ENCODE peak calls at places on chromosome 9, in four cellular contexts. Z, D, B and E are unnamed samples.

GRCh38 chr9:111622626-111623025 is 8.5 kb upstream of the DNAJC25 start:
- DNase-seq in Z (peak), D (no peak), B (no peak), E (no peak)

GRCh38 chr9:935348-935965 is 41.0 kb upstream of the DMRT3 start:
- DNase-seq in Z (no peak), D (no peak), B (peak), E (no peak)

GRCh38 chr9:87269777-87270176 is 227.9 kb upstream of the DAPK1 start:
- DNase-seq in Z (no peak), D (no peak), B (no peak), E (no peak)

GRCh38 chr9:134034215-134035040 is 9.1 kb downstream of the BRD3OS start:
- DNase-seq in Z (no peak), D (no peak), B (no peak), E (no peak)

GRCh38 chr9:20616808-20617207 is 5.5 kb downstream of the MLLT3 start:
- DNase-seq in Z (no peak), D (no peak), B (no peak), E (no peak)

GRCh38 chr9:69809304-69809863 is 11.2 kb upstream of the CFAP95 start:
- DNase-seq in Z (peak), D (no peak), B (no peak), E (no peak)

GRCh38 chr9:76342201-76342600 is 52.0 kb downstream of the RFK start:
- DNase-seq in Z (no peak), D (no peak), B (no peak), E (no peak)

GRCh38 chr9:10260501-10260900 is 352.3 kb downstream of the PTPRD start:
- DNase-seq in Z (no peak), D (no peak), B (no peak), E (no peak)

GRCh38 chr9:36717276-36717675 is 144.6 kb downstream of the MELK start:
- DNase-seq in Z (no peak), D (no peak), B (no peak), E (no peak)

GRCh38 chr9:78368236-78368635 is 71.3 kb downstream of the PSAT1 start:
- DNase-seq in Z (no peak), D (no peak), B (no peak), E (no peak)

GRCh38 chr9:78371981-78372380 is 75.1 kb downstream of the PSAT1 start:
- DNase-seq in Z (no peak), D (no peak), B (no peak), E (no peak)

GRCh38 chr9:78369644-78370219 is 72.8 kb downstream of the PSAT1 start:
- DNase-seq in Z (peak), D (peak), B (peak), E (peak)

GRCh38 chr9:78366827-78367226 is 69.9 kb downstream of the PSAT1 start:
- DNase-seq in Z (no peak), D (no peak), B (no peak), E (no peak)

GRCh38 chr9:78370991-78371390 is 74.1 kb downstream of the PSAT1 start:
- DNase-seq in Z (no peak), D (no peak), B (no peak), E (no peak)
- H3K4me3 ChIP-seq in Z (no peak), D (no peak), B (no peak), E (no peak)

DNA sequence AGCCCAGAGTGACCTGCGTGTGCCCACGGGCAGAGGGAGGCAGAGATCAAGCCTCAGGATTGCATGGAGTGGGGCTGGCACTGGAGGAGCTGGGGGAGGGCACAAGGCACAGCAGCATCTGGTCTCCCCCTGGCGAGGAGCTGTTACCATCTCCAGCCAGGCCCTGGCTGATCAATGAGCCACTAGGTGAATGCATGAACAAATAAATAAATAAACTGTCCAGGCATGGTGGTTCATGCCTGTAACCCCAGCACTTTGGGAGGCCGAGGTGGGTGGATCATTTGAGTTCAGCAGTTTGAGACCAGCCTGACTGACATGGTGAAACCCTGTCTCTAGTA is 14.3 kb upstream of the PSMB7 start:
- DNase-seq in Z (no peak), D (no peak), B (no peak), E (no peak)
- H3K4me3 ChIP-seq in Z (no peak), D (no peak), B (no peak), E (no peak)

GRCh38 chr9:121299467-121300282 is 31.7 kb downstream of the GSN start:
- DNase-seq in Z (no peak), D (peak), B (peak), E (no peak)
- H3K4me3 ChIP-seq in Z (peak), D (no peak), B (peak), E (peak)

GRCh38 chr9:19173598-19174125 is 46.4 kb upstream of the PLIN2 start:
- DNase-seq in Z (no peak), D (no peak), B (no peak), E (no peak)

GRCh38 chr9:19171271-19171670 is 44.0 kb upstream of the PLIN2 start:
- DNase-seq in Z (no peak), D (no peak), B (no peak), E (no peak)

GRCh38 chr9:19174127-19174921 is 47.0 kb upstream of the PLIN2 start:
- DNase-seq in Z (peak), D (peak), B (peak), E (no peak)
- H3K4me3 ChIP-seq in Z (no peak), D (no peak), B (no peak), E (no peak)

GRCh38 chr9:129696803-129697110 is 31.3 kb downstream of the PRRX2 start:
- DNase-seq in Z (no peak), D (no peak), B (no peak), E (no peak)

GRCh38 chr9:129697956-129698757 is 32.7 kb downstream of the PRRX2 start:
- DNase-seq in Z (no peak), D (no peak), B (no peak), E (no peak)

GRCh38 chr9:129695870-129696269 is 30.4 kb downstream of the PRRX2 start:
- DNase-seq in Z (no peak), D (no peak), B (no peak), E (no peak)

GRCh38 chr9:129694265-129694664 is 28.8 kb downstream of the PRRX2 start:
- DNase-seq in Z (no peak), D (no peak), B (no peak), E (no peak)

GRCh38 chr9:129697111-129697955 is 31.9 kb downstream of the PRRX2 start:
- DNase-seq in Z (peak), D (no peak), B (peak), E (no peak)
- H3K4me3 ChIP-seq in Z (peak), D (no peak), B (no peak), E (no peak)

GRCh38 chr9:18710089-18710488 is 236.1 kb downstream of the ADAMTSL1 start:
- DNase-seq in Z (no peak), D (no peak), B (no peak), E (no peak)

GRCh38 chr9:18707489-18708210 is 233.7 kb downstream of the ADAMTSL1 start:
- DNase-seq in Z (no peak), D (no peak), B (no peak), E (no peak)

GRCh38 chr9:18706648-18707047 is 232.7 kb downstream of the ADAMTSL1 start:
- DNase-seq in Z (no peak), D (no peak), B (no peak), E (no peak)

GRCh38 chr9:18707078-18707477 is 233.1 kb downstream of the ADAMTSL1 start:
- DNase-seq in Z (peak), D (no peak), B (no peak), E (no peak)

DNA sequence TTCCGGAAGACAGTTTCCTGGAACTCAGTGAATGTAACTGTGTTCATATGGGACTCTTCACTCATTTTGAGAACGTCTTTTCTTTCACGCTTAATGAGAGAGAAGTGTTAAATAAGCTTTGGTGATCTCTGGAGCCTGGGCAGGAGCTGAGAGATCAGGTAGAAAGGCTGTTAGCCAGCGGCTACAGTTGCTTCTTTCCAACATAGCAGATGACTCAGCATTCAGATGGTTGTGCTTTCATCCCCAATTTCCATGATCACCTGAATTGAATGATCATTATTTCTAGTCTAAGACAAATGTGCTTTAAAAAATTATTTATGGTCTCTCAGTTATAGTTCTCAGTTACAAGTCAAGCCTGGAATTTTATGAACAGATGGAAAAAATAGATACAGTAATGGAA is 234.5 kb downstream of the ADAMTSL1 start:
- DNase-seq in Z (no peak), D (no peak), B (no peak), E (no peak)
- H3K4me3 ChIP-seq in Z (no peak), D (no peak), B (no peak), E (no peak)

GRCh38 chr9:106860731-106861584 is 2.0 kb upstream of the ZNF462 start:
- DNase-seq in Z (peak), D (no peak), B (peak), E (no peak)
- H3K4me3 ChIP-seq in Z (peak), D (no peak), B (peak), E (no peak)

GRCh38 chr9:127396253-127396807 is 639 bp upstream of the SLC2A8 start:
- DNase-seq in Z (no peak), D (no peak), B (no peak), E (no peak)
- H3K4me3 ChIP-seq in Z (peak), D (peak), B (peak), E (peak)

GRCh38 chr9:26260238-26260637 is 582.0 kb upstream of the TUSC1 start:
- DNase-seq in Z (peak), D (no peak), B (no peak), E (no peak)
- H3K4me3 ChIP-seq in Z (no peak), D (no peak), B (no peak), E (no peak)

GRCh38 chr9:105385372-105385985 is 62.4 kb upstream of the FSD1L start:
- DNase-seq in Z (no peak), D (peak), B (no peak), E (no peak)
- H3K4me3 ChIP-seq in Z (no peak), D (peak), B (no peak), E (peak)